ENCODE peak calls at places on chromosome 6, in ten cellular contexts. Z, Y, B, U, R, L, J, C, D and G are unnamed samples.
A peak's percentile ranks its signal among the peaks of the same experiment; 100 is the strongest.

GRCh38 chr6:77474973-77475372 is 11.7 kb upstream of the HTR1B start:
- DNase-seq in Z (no peak), Y (no peak), B (no peak), U (no peak), R (no peak), L (no peak), J (no peak), C (no peak), D (no peak), G (no peak)

GRCh38 chr6:119874381-119874780 is 524.8 kb upstream of the MAN1A1 start:
- DNase-seq in Z (no peak), Y (no peak), B (no peak), U (no peak), R (no peak), L (no peak), J (no peak), C (no peak), D (no peak), G (no peak)

GRCh38 chr6:16392010-16392409 is 153.6 kb downstream of the GMPR start:
- DNase-seq in Z (no peak), Y (no peak), B (no peak), U (no peak), R (no peak), L (no peak), J (no peak), C (no peak), D (no peak), G (peak; percentile 42)

GRCh38 chr6:170249817-170250216 is 41.1 kb downstream of the DLL1 start:
- DNase-seq in Z (no peak), Y (no peak), B (no peak), U (no peak), R (no peak), L (no peak), J (no peak), C (no peak), D (no peak), G (no peak)

GRCh38 chr6:32940656-32941411 is at the start of gene HLA-DMB:
- DNase-seq in Z (no peak), Y (no peak), B (peak; percentile 74), U (no peak), R (no peak), L (no peak), J (peak; percentile 42), C (peak; percentile 24), D (no peak), G (peak; percentile 68)

GRCh38 chr6:2659882-2660281 is 90.8 kb downstream of the MYLK4 start:
- DNase-seq in Z (no peak), Y (no peak), B (no peak), U (no peak), R (no peak), L (no peak), J (no peak), C (no peak), D (no peak), G (no peak)

GRCh38 chr6:41280658-41281057 is 5.8 kb downstream of the TREM1 start:
- DNase-seq in Z (no peak), Y (no peak), B (no peak), U (no peak), R (no peak), L (no peak), J (no peak), C (no peak), D (no peak), G (no peak)

GRCh38 chr6:135217663-135218062 is 36.6 kb downstream of the MYB start:
- DNase-seq in Z (no peak), Y (no peak), B (no peak), U (no peak), R (no peak), L (no peak), J (no peak), C (no peak), D (no peak), G (no peak)

GRCh38 chr6:170026272-170027110 is 264.4 kb downstream of the DLL1 start:
- DNase-seq in Z (peak; percentile 45), Y (no peak), B (no peak), U (no peak), R (no peak), L (no peak), J (no peak), C (no peak), D (no peak), G (no peak)

GRCh38 chr6:23031986-23032385 is 462.6 kb downstream of the HDGFL1 start:
- DNase-seq in Z (no peak), Y (no peak), B (peak; percentile 17), U (no peak), R (no peak), L (no peak), J (no peak), C (no peak), D (no peak), G (no peak)

GRCh38 chr6:10482636-10483257 is 38.4 kb upstream of the GCNT2 start:
- DNase-seq in Z (no peak), Y (no peak), B (no peak), U (no peak), R (no peak), L (no peak), J (no peak), C (no peak), D (no peak), G (no peak)

GRCh38 chr6:15892369-15892768 is 229.5 kb upstream of the DTNBP1 start:
- DNase-seq in Z (no peak), Y (no peak), B (peak; percentile 59), U (no peak), R (no peak), L (no peak), J (no peak), C (no peak), D (no peak), G (no peak)

GRCh38 chr6:144307880-144308279 is 22.7 kb downstream of the UTRN start:
- DNase-seq in Z (no peak), Y (no peak), B (no peak), U (no peak), R (no peak), L (no peak), J (no peak), C (no peak), D (no peak), G (no peak)

GRCh38 chr6:104940881-104941693 is 15.8 kb upstream of the LIN28B start:
- DNase-seq in Z (peak; percentile 35), Y (peak; percentile 63), B (peak; percentile 59), U (peak; percentile 6), R (no peak), L (peak; percentile 79), J (peak; percentile 33), C (peak; percentile 55), D (no peak), G (peak; percentile 69)

GRCh38 chr6:32436995-32437836 is 2.5 kb upstream of the HLA-DRA start:
- DNase-seq in Z (no peak), Y (no peak), B (peak; percentile 41), U (no peak), R (no peak), L (no peak), J (no peak), C (no peak), D (no peak), G (no peak)

GRCh38 chr6:25017932-25018581 is 82.3 kb upstream of the RIPOR2 start:
- DNase-seq in Z (no peak), Y (peak; percentile 76), B (peak; percentile 78), U (peak; percentile 72), R (peak; percentile 68), L (no peak), J (peak; percentile 35), C (no peak), D (peak; percentile 70), G (no peak)

GRCh38 chr6:123089223-123089622 is 93.2 kb downstream of the CLVS2 start:
- DNase-seq in Z (peak; percentile 51), Y (no peak), B (no peak), U (no peak), R (no peak), L (no peak), J (no peak), C (no peak), D (no peak), G (no peak)

GRCh38 chr6:52982680-52983079 is 12.4 kb downstream of the GSTA4 start:
- DNase-seq in Z (no peak), Y (no peak), B (no peak), U (no peak), R (no peak), L (no peak), J (no peak), C (no peak), D (no peak), G (no peak)

GRCh38 chr6:29099190-29099589 is at the start of gene OR2J1:
- DNase-seq in Z (no peak), Y (no peak), B (no peak), U (no peak), R (no peak), L (no peak), J (no peak), C (no peak), D (no peak), G (no peak)

GRCh38 chr6:37696220-37696840 is 1.4 kb downstream of the MDGA1 start:
- DNase-seq in Z (peak; percentile 49), Y (no peak), B (peak; percentile 44), U (no peak), R (no peak), L (no peak), J (peak; percentile 42), C (no peak), D (peak; percentile 4), G (no peak)

GRCh38 chr6:41286544-41287346 is at the start of gene TREM1:
- DNase-seq in Z (no peak), Y (peak; percentile 65), B (peak; percentile 86), U (no peak), R (no peak), L (no peak), J (no peak), C (no peak), D (no peak), G (no peak)